ENCODE peak calls at places on chromosomes 12 and 14, in eight cellular contexts. One of them, this sample, is unnamed.

GRCh38 chr12:31521972-31522371 is 69.0 kb downstream of the DENND5B start:
- DNase-seq in astrocyte: no peak
- DNase-seq in AG09309: no peak
- DNase-seq in GM10248: no peak
- DNase-seq in GM13976: no peak
- DNase-seq in right lobe of liver: no peak
- DNase-seq in breast epithelium: no peak
- DNase-seq in H1: no peak
- DNase-seq in this sample: no peak

GRCh38 chr12:111692575-111693210 is 6.8 kb downstream of the ACAD10 start:
- DNase-seq in astrocyte: no peak
- DNase-seq in AG09309: no peak
- DNase-seq in GM10248: no peak
- DNase-seq in GM13976: peak
- DNase-seq in right lobe of liver: no peak
- DNase-seq in breast epithelium: no peak
- DNase-seq in H1: no peak
- DNase-seq in this sample: no peak

GRCh38 chr12:56591111-56591510 is 39.0 kb downstream of the BAZ2A start:
- DNase-seq in astrocyte: no peak
- DNase-seq in AG09309: no peak
- DNase-seq in GM10248: no peak
- DNase-seq in GM13976: no peak
- DNase-seq in right lobe of liver: no peak
- DNase-seq in breast epithelium: no peak
- DNase-seq in H1: no peak
- DNase-seq in this sample: no peak

GRCh38 chr12:31231611-31232360 is 94.2 kb downstream of the SINHCAF start:
- DNase-seq in astrocyte: no peak
- DNase-seq in AG09309: no peak
- DNase-seq in GM10248: no peak
- DNase-seq in GM13976: no peak
- DNase-seq in right lobe of liver: no peak
- DNase-seq in breast epithelium: no peak
- DNase-seq in H1: no peak
- DNase-seq in this sample: no peak

GRCh38 chr14:78254911-78255431 is 84.8 kb downstream of the NRXN3 start:
- DNase-seq in astrocyte: peak
- DNase-seq in AG09309: no peak
- DNase-seq in GM10248: no peak
- DNase-seq in GM13976: no peak
- DNase-seq in right lobe of liver: no peak
- DNase-seq in breast epithelium: no peak
- DNase-seq in H1: no peak
- DNase-seq in this sample: no peak

GRCh38 chr12:25681580-25681979 is 128.5 kb upstream of the LMNTD1 start:
- DNase-seq in astrocyte: no peak
- DNase-seq in AG09309: no peak
- DNase-seq in GM10248: no peak
- DNase-seq in GM13976: no peak
- DNase-seq in right lobe of liver: no peak
- DNase-seq in breast epithelium: no peak
- DNase-seq in H1: no peak
- DNase-seq in this sample: no peak

GRCh38 chr14:106200539-106201310 is 674.3 kb downstream of the TMEM121 start:
- DNase-seq in astrocyte: no peak
- DNase-seq in AG09309: no peak
- DNase-seq in GM10248: no peak
- DNase-seq in GM13976: no peak
- DNase-seq in right lobe of liver: no peak
- DNase-seq in breast epithelium: no peak
- DNase-seq in H1: no peak
- DNase-seq in this sample: no peak

GRCh38 chr14:37599527-37600368 is 4.3 kb downstream of the TTC6 start:
- DNase-seq in astrocyte: no peak
- DNase-seq in AG09309: no peak
- DNase-seq in GM10248: no peak
- DNase-seq in GM13976: no peak
- DNase-seq in right lobe of liver: no peak
- DNase-seq in breast epithelium: peak
- DNase-seq in H1: no peak
- DNase-seq in this sample: no peak

GRCh38 chr12:40622246-40622838 is 69.9 kb upstream of the CNTN1 start:
- DNase-seq in astrocyte: peak
- DNase-seq in AG09309: no peak
- DNase-seq in GM10248: peak
- DNase-seq in GM13976: peak
- DNase-seq in right lobe of liver: peak
- DNase-seq in breast epithelium: no peak
- DNase-seq in H1: peak
- DNase-seq in this sample: peak

GRCh38 chr12:57771271-57771872 is 533 bp downstream of the METTL1 start:
- DNase-seq in astrocyte: peak
- DNase-seq in AG09309: peak
- DNase-seq in GM10248: peak
- DNase-seq in GM13976: peak
- DNase-seq in right lobe of liver: peak
- DNase-seq in breast epithelium: peak
- DNase-seq in H1: peak
- DNase-seq in this sample: peak

GRCh38 chr12:20463920-20464524 is 95.7 kb downstream of the PDE3A start:
- DNase-seq in astrocyte: no peak
- DNase-seq in AG09309: no peak
- DNase-seq in GM10248: peak
- DNase-seq in GM13976: no peak
- DNase-seq in right lobe of liver: no peak
- DNase-seq in breast epithelium: no peak
- DNase-seq in H1: no peak
- DNase-seq in this sample: no peak

GRCh38 chr12:50453872-50454271 is 50.9 kb upstream of the DIP2B start:
- DNase-seq in astrocyte: peak
- DNase-seq in AG09309: no peak
- DNase-seq in GM10248: no peak
- DNase-seq in GM13976: no peak
- DNase-seq in right lobe of liver: no peak
- DNase-seq in breast epithelium: no peak
- DNase-seq in H1: no peak
- DNase-seq in this sample: no peak

GRCh38 chr14:89616425-89617141 is 199.6 kb upstream of the FOXN3 start:
- DNase-seq in astrocyte: no peak
- DNase-seq in AG09309: no peak
- DNase-seq in GM10248: peak
- DNase-seq in GM13976: peak
- DNase-seq in right lobe of liver: no peak
- DNase-seq in breast epithelium: no peak
- DNase-seq in H1: no peak
- DNase-seq in this sample: no peak

GRCh38 chr14:49594347-49595089 is 4.2 kb upstream of the LRR1 start:
- DNase-seq in astrocyte: peak
- DNase-seq in AG09309: no peak
- DNase-seq in GM10248: peak
- DNase-seq in GM13976: peak
- DNase-seq in right lobe of liver: peak
- DNase-seq in breast epithelium: no peak
- DNase-seq in H1: no peak
- DNase-seq in this sample: no peak

GRCh38 chr12:117111386-117112267 is 12.4 kb upstream of the TESC start:
- DNase-seq in astrocyte: no peak
- DNase-seq in AG09309: no peak
- DNase-seq in GM10248: no peak
- DNase-seq in GM13976: no peak
- DNase-seq in right lobe of liver: no peak
- DNase-seq in breast epithelium: no peak
- DNase-seq in H1: no peak
- DNase-seq in this sample: no peak

GRCh38 chr12:76546889-76547288 is 12.7 kb downstream of the OSBPL8 start:
- DNase-seq in astrocyte: no peak
- DNase-seq in AG09309: no peak
- DNase-seq in GM10248: no peak
- DNase-seq in GM13976: no peak
- DNase-seq in right lobe of liver: no peak
- DNase-seq in breast epithelium: no peak
- DNase-seq in H1: no peak
- DNase-seq in this sample: no peak

GRCh38 chr12:96985515-96986362 is 78.7 kb downstream of the NEDD1 start:
- DNase-seq in astrocyte: no peak
- DNase-seq in AG09309: no peak
- DNase-seq in GM10248: peak
- DNase-seq in GM13976: peak
- DNase-seq in right lobe of liver: peak
- DNase-seq in breast epithelium: no peak
- DNase-seq in H1: no peak
- DNase-seq in this sample: peak

GRCh38 chr12:96986883-96987523 is 79.9 kb downstream of the NEDD1 start:
- DNase-seq in astrocyte: no peak
- DNase-seq in AG09309: no peak
- DNase-seq in GM10248: peak
- DNase-seq in GM13976: peak
- DNase-seq in right lobe of liver: no peak
- DNase-seq in breast epithelium: no peak
- DNase-seq in H1: no peak
- DNase-seq in this sample: no peak

GRCh38 chr12:96994900-96995299 is 87.8 kb downstream of the NEDD1 start:
- DNase-seq in astrocyte: no peak
- DNase-seq in AG09309: no peak
- DNase-seq in GM10248: no peak
- DNase-seq in GM13976: no peak
- DNase-seq in right lobe of liver: no peak
- DNase-seq in breast epithelium: no peak
- DNase-seq in H1: no peak
- DNase-seq in this sample: no peak

GRCh38 chr12:96988919-96989318 is 81.9 kb downstream of the NEDD1 start:
- DNase-seq in astrocyte: no peak
- DNase-seq in AG09309: no peak
- DNase-seq in GM10248: no peak
- DNase-seq in GM13976: no peak
- DNase-seq in right lobe of liver: no peak
- DNase-seq in breast epithelium: no peak
- DNase-seq in H1: no peak
- DNase-seq in this sample: no peak

GRCh38 chr12:96989916-96990315 is 82.9 kb downstream of the NEDD1 start:
- DNase-seq in astrocyte: peak
- DNase-seq in AG09309: no peak
- DNase-seq in GM10248: no peak
- DNase-seq in GM13976: no peak
- DNase-seq in right lobe of liver: no peak
- DNase-seq in breast epithelium: no peak
- DNase-seq in H1: no peak
- DNase-seq in this sample: no peak
- TF ChIP-seq CTCF in astrocyte: peak
- TF ChIP-seq CTCF in AG09309: no peak
- TF ChIP-seq CTCF in GM10248: peak
- TF ChIP-seq CTCF in GM13976: no peak
- TF ChIP-seq CTCF in right lobe of liver: peak
- TF ChIP-seq CTCF in breast epithelium: no peak
- TF ChIP-seq CTCF in H1: peak
- TF ChIP-seq CTCF in this sample: peak

GRCh38 chr12:39144613-39145061 is 239.2 kb upstream of the CPNE8 start:
- DNase-seq in astrocyte: no peak
- DNase-seq in AG09309: no peak
- DNase-seq in GM10248: no peak
- DNase-seq in GM13976: no peak
- DNase-seq in right lobe of liver: no peak
- DNase-seq in breast epithelium: no peak
- DNase-seq in H1: no peak
- DNase-seq in this sample: no peak

DNA sequence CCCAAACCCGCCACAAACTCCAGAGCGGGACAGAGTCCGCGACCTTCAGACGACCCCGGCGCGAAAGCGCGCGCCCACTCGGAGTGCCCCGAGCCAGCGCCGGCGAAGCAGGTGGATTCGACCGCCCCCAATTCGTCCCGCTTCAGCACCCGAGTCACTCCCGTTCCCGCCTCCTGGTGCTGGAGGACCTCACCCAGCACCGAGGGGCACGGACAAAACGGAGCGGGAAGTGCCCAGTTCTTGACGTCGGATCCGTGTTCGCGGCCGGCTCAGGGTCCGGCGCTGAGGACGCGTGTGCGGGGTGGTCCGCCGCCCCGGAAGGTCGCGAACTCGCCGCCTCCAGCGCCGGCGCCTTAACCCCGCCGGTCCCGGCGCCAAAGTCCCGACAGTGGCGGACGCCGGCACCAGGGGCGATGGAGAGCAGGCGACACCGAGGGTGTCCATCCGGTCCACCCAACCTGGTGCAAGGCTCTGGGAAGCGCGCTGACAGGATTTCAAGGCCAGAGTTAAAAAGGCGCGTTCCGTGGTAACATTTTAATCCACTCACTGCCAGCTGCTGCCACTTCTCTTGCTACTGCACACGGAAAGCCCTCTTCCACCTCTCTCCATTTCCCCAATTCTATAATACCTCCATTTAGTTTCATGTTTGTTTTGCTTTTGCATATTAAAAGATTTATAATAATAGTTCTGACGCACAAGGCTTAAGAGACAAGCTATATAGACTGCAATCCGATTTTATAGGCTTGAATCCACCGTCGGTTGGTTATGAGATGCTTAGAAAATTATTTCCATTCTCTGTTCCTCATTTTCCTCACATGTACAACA is 240.0 kb upstream of the CPNE8 start:
- DNase-seq in astrocyte: no peak
- DNase-seq in AG09309: no peak
- DNase-seq in GM10248: peak
- DNase-seq in GM13976: peak
- DNase-seq in right lobe of liver: no peak
- DNase-seq in breast epithelium: no peak
- DNase-seq in H1: no peak
- DNase-seq in this sample: no peak
- TF ChIP-seq CTCF in astrocyte: peak
- TF ChIP-seq CTCF in AG09309: peak
- TF ChIP-seq CTCF in GM10248: no peak
- TF ChIP-seq CTCF in GM13976: peak
- TF ChIP-seq CTCF in right lobe of liver: peak
- TF ChIP-seq CTCF in breast epithelium: no peak
- TF ChIP-seq CTCF in H1: peak
- TF ChIP-seq CTCF in this sample: peak

DNA sequence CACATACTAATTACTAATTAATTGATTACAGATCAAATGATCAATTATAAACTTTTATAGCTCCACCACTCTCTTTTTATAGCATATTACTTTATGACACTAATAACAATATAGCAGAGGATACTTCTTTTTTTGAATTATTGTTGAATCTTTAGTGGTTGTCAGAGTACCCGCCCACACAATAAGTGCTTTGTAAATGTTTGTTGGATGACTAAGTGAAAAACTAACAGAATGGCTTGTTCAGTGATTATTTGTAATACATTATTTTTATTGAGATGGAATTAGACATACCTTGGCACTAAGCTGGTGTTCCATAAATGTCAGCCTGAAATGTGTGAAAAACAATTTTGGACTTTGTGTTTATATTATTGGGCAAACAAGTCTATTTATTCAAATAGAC is 670.5 kb upstream of the ATXN7L3B start:
- DNase-seq in astrocyte: no peak
- DNase-seq in AG09309: no peak
- DNase-seq in GM10248: no peak
- DNase-seq in GM13976: no peak
- DNase-seq in right lobe of liver: no peak
- DNase-seq in breast epithelium: no peak
- DNase-seq in H1: no peak
- DNase-seq in this sample: no peak
- TF ChIP-seq CTCF in astrocyte: no peak
- TF ChIP-seq CTCF in AG09309: no peak
- TF ChIP-seq CTCF in GM10248: no peak
- TF ChIP-seq CTCF in GM13976: no peak
- TF ChIP-seq CTCF in right lobe of liver: no peak
- TF ChIP-seq CTCF in breast epithelium: no peak
- TF ChIP-seq CTCF in H1: no peak
- TF ChIP-seq CTCF in this sample: no peak

GRCh38 chr14:28142400-28143015 is 624.1 kb upstream of the FOXG1 start:
- DNase-seq in astrocyte: no peak
- DNase-seq in AG09309: no peak
- DNase-seq in GM10248: no peak
- DNase-seq in GM13976: no peak
- DNase-seq in right lobe of liver: no peak
- DNase-seq in breast epithelium: no peak
- DNase-seq in H1: no peak
- DNase-seq in this sample: no peak
- TF ChIP-seq CTCF in astrocyte: peak
- TF ChIP-seq CTCF in AG09309: no peak
- TF ChIP-seq CTCF in GM10248: no peak
- TF ChIP-seq CTCF in GM13976: no peak
- TF ChIP-seq CTCF in right lobe of liver: peak
- TF ChIP-seq CTCF in breast epithelium: no peak
- TF ChIP-seq CTCF in H1: no peak
- TF ChIP-seq CTCF in this sample: peak